ENCODE peak calls at places on chromosomes 3 and 15, in seven cellular contexts. M is occipital lobe, H is right cardiac atrium, Y is NCI-H1694 treated with DMSO at 0.1 percent for 48 hours, E is omental fat pad, K is body of pancreas, V is adipocyte. O is an unnamed sample.

GRCh38 chr15:73965094-73965729 is 26.9 kb downstream of the STOML1 start:
- DNase-seq in M (no peak), H (no peak), Y (no peak), E (no peak), K (no peak), V (no peak), O (no peak)

GRCh38 chr3:142850395-142851023 is 38.4 kb downstream of the PCOLCE2 start:
- DNase-seq in M (no peak), H (no peak), Y (peak; percentile 94), E (no peak), K (no peak), V (peak; percentile 68), O (no peak)

GRCh38 chr15:30929064-30929669 is 25.5 kb downstream of the FAN1 start:
- DNase-seq in M (no peak), H (no peak), Y (peak; percentile 21), E (no peak), K (peak; percentile 27), V (no peak), O (no peak)

GRCh38 chr3:147943265-147943945 is 534.2 kb downstream of the ZIC1 start:
- DNase-seq in M (no peak), H (no peak), Y (no peak), E (no peak), K (no peak), V (peak; percentile 90), O (no peak)

GRCh38 chr15:60002528-60003218 is 1.4 kb upstream of the FOXB1 start:
- DNase-seq in M (no peak), H (no peak), Y (no peak), E (no peak), K (no peak), V (no peak), O (no peak)

GRCh38 chr3:50737511-50738251 is 63.0 kb downstream of the DOCK3 start:
- DNase-seq in M (no peak), H (no peak), Y (no peak), E (no peak), K (no peak), V (no peak), O (no peak)

GRCh38 chr3:69214241-69214640 is 91.8 kb upstream of the LMOD3 start:
- DNase-seq in M (no peak), H (no peak), Y (no peak), E (no peak), K (no peak), V (no peak), O (no peak)

GRCh38 chr3:122484985-122485384 is 29.8 kb downstream of the KPNA1 start:
- DNase-seq in M (no peak), H (no peak), Y (no peak), E (no peak), K (no peak), V (peak; percentile 67), O (no peak)

GRCh38 chr15:76663529-76663928 is 241.6 kb downstream of the SCAPER start:
- DNase-seq in M (no peak), H (no peak), Y (no peak), E (no peak), K (no peak), V (no peak), O (no peak)

GRCh38 chr3:110198717-110199587 is 861.6 kb upstream of the DPPA4 start:
- DNase-seq in M (no peak), H (peak; percentile 44), Y (no peak), E (no peak), K (peak; percentile 8), V (no peak), O (no peak)

GRCh38 chr3:105387122-105387751 is 20.5 kb downstream of the ALCAM start:
- DNase-seq in M (no peak), H (no peak), Y (no peak), E (no peak), K (no peak), V (peak; percentile 31), O (no peak)

GRCh38 chr3:47042231-47042791 is 62.8 kb downstream of the NBEAL2 start:
- DNase-seq in M (no peak), H (no peak), Y (no peak), E (no peak), K (no peak), V (no peak), O (no peak)